ENCODE peak calls at places on chromosome 16, in nine cellular contexts. J, B, I, S, A, D, K, U and Z are unnamed samples.

GRCh38 chr16:75305364-75306101 is 54.1 kb upstream of the BCAR1 start:
- DNase-seq in I (no peak), A (peak), U (no peak), B (peak), J (no peak), D (peak), S (peak), K (no peak), Z (peak)

GRCh38 chr16:4846503-4846900 is 586 bp downstream of the GLYR1 start:
- DNase-seq in B (peak), S (no peak), I (no peak), D (peak), U (peak), A (peak), J (peak), K (no peak), Z (peak)

GRCh38 chr16:86761117-86761971 is 183.0 kb downstream of the FOXL1 start:
- DNase-seq in U (peak), D (peak), I (peak), S (no peak), K (no peak), J (peak), A (peak), B (peak), Z (peak)

GRCh38 chr16:55735120-55735781 is 79.5 kb downstream of the SLC6A2 start:
- DNase-seq in A (no peak), K (no peak), I (no peak), J (no peak), D (no peak), B (no peak), S (no peak), U (no peak), Z (no peak)

GRCh38 chr16:80317132-80318098 is 223.4 kb upstream of the DYNLRB2 start:
- DNase-seq in I (no peak), D (no peak), J (no peak), K (no peak), U (no peak), B (no peak), A (no peak), S (no peak), Z (no peak)

GRCh38 chr16:19636436-19637267 is 81.1 kb downstream of the VPS35L start:
- DNase-seq in K (no peak), J (no peak), I (no peak), D (no peak), B (no peak), A (no peak), S (no peak), U (no peak), Z (no peak)

GRCh38 chr16:29699324-29700219 is 20.6 kb downstream of the QPRT start:
- DNase-seq in A (no peak), S (no peak), K (no peak), I (no peak), J (no peak), D (no peak), B (no peak), U (no peak), Z (no peak)

GRCh38 chr16:1493746-1494094 is 560 bp downstream of the TELO2 start:
- DNase-seq in I (no peak), J (no peak), A (peak), K (no peak), S (no peak), D (peak), U (no peak), B (no peak), Z (no peak)

GRCh38 chr16:54538241-54538640 is 251.7 kb upstream of the IRX3 start:
- DNase-seq in A (no peak), U (no peak), I (no peak), J (no peak), B (no peak), S (no peak), K (no peak), D (no peak), Z (no peak)

GRCh38 chr16:30903002-30903401 is 6.6 kb downstream of the CTF1 start:
- DNase-seq in A (no peak), K (no peak), S (no peak), B (peak), I (peak), J (no peak), U (no peak), D (no peak), Z (no peak)

GRCh38 chr16:83420206-83420760 is 387.5 kb upstream of the HSBP1 start:
- DNase-seq in A (no peak), I (no peak), D (peak), J (no peak), U (peak), K (no peak), S (no peak), B (no peak), Z (no peak)

GRCh38 chr16:58128181-58128631 is 975 bp downstream of the CFAP20 start:
- DNase-seq in J (no peak), I (no peak), A (no peak), D (no peak), K (peak), B (no peak), U (peak), S (peak), Z (no peak)

GRCh38 chr16:85167589-85168537 is 55.6 kb upstream of the CIBAR2 start:
- DNase-seq in S (no peak), I (no peak), B (peak), D (no peak), A (no peak), U (no peak), K (no peak), J (peak), Z (peak)

GRCh38 chr16:68113765-68114240 is 28.6 kb downstream of the NFATC3 start:
- DNase-seq in K (no peak), U (no peak), D (no peak), S (no peak), A (no peak), J (no peak), B (no peak), I (no peak), Z (no peak)

GRCh38 chr16:4064950-4065352 is 51.3 kb downstream of the ADCY9 start:
- DNase-seq in D (no peak), B (no peak), J (no peak), A (peak), U (no peak), S (no peak), K (no peak), I (no peak), Z (no peak)

GRCh38 chr16:56869513-56870270 is 4.7 kb downstream of the SLC12A3 start:
- DNase-seq in B (no peak), I (peak), S (no peak), K (no peak), U (no peak), D (peak), J (peak), A (peak), Z (no peak)

GRCh38 chr16:69486272-69486671 is 61.9 kb downstream of the CYB5B start:
- DNase-seq in A (no peak), D (no peak), U (no peak), S (no peak), J (no peak), K (no peak), B (no peak), I (no peak), Z (no peak)

GRCh38 chr16:24685539-24686432 is 43.7 kb upstream of the TNRC6A start:
- DNase-seq in U (peak), K (peak), I (no peak), J (peak), D (peak), A (no peak), B (peak), S (peak), Z (peak)

GRCh38 chr16:17343028-17343427 is 127.7 kb downstream of the XYLT1 start:
- DNase-seq in B (no peak), D (no peak), U (no peak), I (peak), S (no peak), A (peak), K (no peak), J (no peak), Z (no peak)